ENCODE peak calls at places on chromosomes 2 and 18, in eight cellular contexts. H, U, I, P, Z, F, G and B are unnamed samples. For H3K4me1, the result is how much of the 10 kb centered on the place peaks cover.

GRCh38 chr2:30662268-30663131 is 144.7 kb downstream of the CAPN13 start:
- DNase-seq in H (no peak), U (no peak), I (no peak), P (no peak), Z (no peak), F (no peak), G (peak), B (peak)

GRCh38 chr18:42807852-42808251 is 307.6 kb downstream of the RIT2 start:
- DNase-seq in H (no peak), U (no peak), I (no peak), P (no peak), Z (no peak), F (no peak), G (no peak), B (no peak)

GRCh38 chr2:207926133-207927076 is 98.9 kb downstream of the PLEKHM3 start:
- DNase-seq in H (peak), U (no peak), I (peak), P (no peak), Z (no peak), F (peak), G (peak), B (peak)

GRCh38 chr2:86025976-86026743 is 79.5 kb downstream of the POLR1A start:
- DNase-seq in H (no peak), U (no peak), I (no peak), P (no peak), Z (no peak), F (no peak), G (no peak), B (no peak)

GRCh38 chr2:84849271-84849952 is 31.5 kb downstream of the TRABD2A start:
- DNase-seq in H (no peak), U (no peak), I (peak), P (no peak), Z (no peak), F (no peak), G (no peak), B (no peak)

GRCh38 chr18:14086459-14087231 is 45.6 kb downstream of the ZNF519 start:
- DNase-seq in H (no peak), U (no peak), I (peak), P (no peak), Z (no peak), F (no peak), G (no peak), B (no peak)

GRCh38 chr2:43052204-43052943 is 174.0 kb downstream of the ZFP36L2 start:
- DNase-seq in H (no peak), U (no peak), I (peak), P (no peak), Z (no peak), F (no peak), G (no peak), B (no peak)

GRCh38 chr2:223050900-223051299 is 1.1 kb upstream of the KCNE4 start:
- DNase-seq in H (no peak), U (no peak), I (no peak), P (peak), Z (no peak), F (peak), G (no peak), B (no peak)

GRCh38 chr2:151905963-151906632 is 77.9 kb upstream of the ARL5A start:
- DNase-seq in H (no peak), U (no peak), I (no peak), P (no peak), Z (no peak), F (no peak), G (no peak), B (no peak)

GRCh38 chr2:169743549-169743948 is 9.9 kb downstream of the KLHL23 start:
- DNase-seq in H (no peak), U (no peak), I (no peak), P (no peak), Z (no peak), F (no peak), G (no peak), B (no peak)

GRCh38 chr18:79829136-79829854 is 31.6 kb downstream of the KCNG2 start:
- DNase-seq in H (no peak), U (no peak), I (no peak), P (no peak), Z (no peak), F (no peak), G (no peak), B (no peak)

GRCh38 chr2:44748-45341 is 1.5 kb downstream of the FAM110C start:
- DNase-seq in H (peak), U (no peak), I (peak), P (no peak), Z (peak), F (no peak), G (no peak), B (no peak)

GRCh38 chr2:96065381-96065930 is 30.7 kb upstream of the GPAT2 start:
- DNase-seq in H (no peak), U (no peak), I (no peak), P (no peak), Z (no peak), F (no peak), G (peak), B (no peak)

GRCh38 chr2:12296120-12296519 is 420.6 kb upstream of the TRIB2 start:
- DNase-seq in H (no peak), U (no peak), I (no peak), P (no peak), Z (no peak), F (no peak), G (no peak), B (no peak)

GRCh38 chr2:96913398-96914202 is 43.7 kb upstream of the SEMA4C start:
- DNase-seq in H (no peak), U (no peak), I (no peak), P (peak), Z (no peak), F (no peak), G (no peak), B (no peak)

GRCh38 chr2:212005077-212005671 is 533.4 kb downstream of the ERBB4 start:
- DNase-seq in H (no peak), U (no peak), I (peak), P (peak), Z (peak), F (no peak), G (peak), B (no peak)

GRCh38 chr2:10382313-10383061 is 65.6 kb downstream of the ODC1 start:
- DNase-seq in H (no peak), U (no peak), I (no peak), P (peak), Z (peak), F (no peak), G (peak), B (no peak)

GRCh38 chr2:3287896-3288295 is 89.7 kb downstream of the EIPR1 start:
- DNase-seq in H (no peak), U (no peak), I (no peak), P (no peak), Z (peak), F (no peak), G (no peak), B (no peak)

GRCh38 chr2:207533609-207534008 is 3.8 kb downstream of the CREB1 start:
- DNase-seq in H (no peak), U (no peak), I (no peak), P (no peak), Z (no peak), F (no peak), G (no peak), B (no peak)

GRCh38 chr2:188776634-188777033 is 197.5 kb upstream of the COL3A1 start:
- DNase-seq in H (no peak), U (no peak), I (peak), P (no peak), Z (no peak), F (no peak), G (no peak), B (no peak)

GRCh38 chr2:168293766-168294165 is 46.4 kb upstream of the STK39 start:
- DNase-seq in H (no peak), U (no peak), I (no peak), P (no peak), Z (no peak), F (no peak), G (no peak), B (no peak)

GRCh38 chr2:10536569-10537133 is 88.5 kb upstream of the ODC1 start:
- DNase-seq in H (no peak), U (no peak), I (no peak), P (no peak), Z (no peak), F (no peak), G (no peak), B (no peak)

GRCh38 chr18:808086-808485 is 4.0 kb downstream of the YES1 start:
- DNase-seq in H (no peak), U (no peak), I (peak), P (no peak), Z (no peak), F (no peak), G (no peak), B (no peak)

GRCh38 chr18:499351-500229 is 911 bp downstream of the COLEC12 start:
- DNase-seq in H (peak), U (no peak), I (peak), P (no peak), Z (peak), F (peak), G (peak), B (no peak)

GRCh38 chr2:219309278-219309677 is at the start of gene PTPRN:
- DNase-seq in H (no peak), U (no peak), I (no peak), P (no peak), Z (no peak), F (no peak), G (no peak), B (no peak)

GRCh38 chr2:65056990-65057375 is 767 bp downstream of the CEP68 start:
- DNase-seq in H (no peak), U (no peak), I (no peak), P (no peak), Z (no peak), F (no peak), G (no peak), B (no peak)

GRCh38 chr2:72932805-72933204 is 15.5 kb downstream of the EMX1 start:
- DNase-seq in H (no peak), U (no peak), I (no peak), P (no peak), Z (no peak), F (no peak), G (no peak), B (no peak)

GRCh38 chr2:235046561-235046960 is 94.7 kb downstream of the SH3BP4 start:
- DNase-seq in H (no peak), U (no peak), I (no peak), P (no peak), Z (no peak), F (no peak), G (no peak), B (no peak)
- H3K4me1 ChIP-seq in H (half or more), U (under half), I (under half), P (half or more), Z (half or more), F (under half), G (under half), B (half or more)

GRCh38 chr2:199480966-199481365 is 23.2 kb upstream of the SATB2 start:
- DNase-seq in H (no peak), U (no peak), I (no peak), P (no peak), Z (no peak), F (no peak), G (no peak), B (no peak)

GRCh38 chr2:199484927-199485326 is 27.2 kb upstream of the SATB2 start:
- DNase-seq in H (no peak), U (no peak), I (no peak), P (no peak), Z (no peak), F (no peak), G (no peak), B (no peak)

GRCh38 chr2:199488772-199489400 is 31.1 kb upstream of the SATB2 start:
- DNase-seq in H (peak), U (no peak), I (peak), P (no peak), Z (peak), F (no peak), G (peak), B (no peak)

GRCh38 chr2:199490049-199490448 is 32.3 kb upstream of the SATB2 start:
- DNase-seq in H (no peak), U (no peak), I (no peak), P (no peak), Z (no peak), F (no peak), G (no peak), B (no peak)

GRCh38 chr2:199485732-199486335 is 28.1 kb upstream of the SATB2 start:
- DNase-seq in H (peak), U (no peak), I (peak), P (peak), Z (peak), F (peak), G (peak), B (no peak)
- TF ChIP-seq CTCF in H (peak), U (peak), I (peak), P (peak), Z (peak), F (peak), G (peak), B (peak)

DNA sequence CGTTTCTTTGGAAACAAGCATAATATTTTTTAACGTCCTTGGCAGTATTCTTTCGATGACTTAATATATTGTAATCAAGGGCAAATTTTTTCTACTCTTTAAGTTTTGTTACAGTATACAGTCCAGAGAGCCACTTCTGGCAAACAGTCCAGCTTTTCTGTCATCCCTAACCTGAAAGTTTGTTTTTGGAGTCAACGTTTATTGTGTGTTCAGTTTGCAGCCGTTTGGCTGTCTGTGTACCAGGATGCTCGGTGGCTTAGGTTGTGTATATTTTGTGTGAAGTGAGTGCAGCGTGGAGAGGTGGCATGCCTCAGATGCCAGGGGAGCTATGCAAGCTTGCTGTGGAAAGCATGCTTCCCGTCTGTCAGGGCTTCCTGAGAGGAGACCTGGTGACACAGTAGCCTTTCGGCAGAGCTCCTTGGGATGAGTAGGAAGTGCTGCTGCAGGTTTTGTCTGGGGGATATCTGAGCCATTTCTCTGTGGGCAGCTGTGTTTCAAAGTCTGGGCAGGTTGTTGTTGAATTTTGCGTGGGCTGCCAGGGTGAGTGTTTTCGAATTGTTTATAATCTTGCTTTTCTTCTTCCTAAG is 14.7 kb downstream of the MAP3K20 start:
- DNase-seq in H (no peak), U (no peak), I (no peak), P (peak), Z (no peak), F (peak), G (no peak), B (no peak)
- H3K4me3 ChIP-seq in H (no peak), U (no peak), I (no peak), P (peak), Z (no peak), F (peak), G (no peak), B (no peak)

GRCh38 chr2:174330945-174331619 is 3.7 kb upstream of the SP9 start:
- DNase-seq in H (no peak), U (no peak), I (no peak), P (no peak), Z (no peak), F (no peak), G (no peak), B (no peak)
- H3K4me1 ChIP-seq in H (under half), U (under half), I (under half), P (under half), Z (under half), F (under half), G (under half), B (under half)

GRCh38 chr2:180604077-180604476 is 376.3 kb upstream of the UBE2E3 start:
- DNase-seq in H (no peak), U (no peak), I (peak), P (no peak), Z (no peak), F (no peak), G (no peak), B (no peak)
- TF ChIP-seq CTCF in H (no peak), U (no peak), I (peak), P (no peak), Z (no peak), F (peak), G (no peak), B (no peak)

GRCh38 chr2:88503771-88504170 is 51.3 kb upstream of the FOXI3 start:
- DNase-seq in H (no peak), U (no peak), I (no peak), P (no peak), Z (no peak), F (no peak), G (no peak), B (no peak)

GRCh38 chr2:88499204-88499603 is 46.7 kb upstream of the FOXI3 start:
- DNase-seq in H (no peak), U (no peak), I (no peak), P (no peak), Z (no peak), F (no peak), G (no peak), B (no peak)

GRCh38 chr2:88500691-88501090 is 48.2 kb upstream of the FOXI3 start:
- DNase-seq in H (no peak), U (no peak), I (peak), P (no peak), Z (no peak), F (no peak), G (no peak), B (no peak)
- H3K4me3 ChIP-seq in H (no peak), U (no peak), I (no peak), P (no peak), Z (no peak), F (no peak), G (no peak), B (no peak)

GRCh38 chr2:239258248-239258647 is 142.6 kb downstream of the HDAC4 start:
- DNase-seq in H (peak), U (no peak), I (no peak), P (no peak), Z (no peak), F (no peak), G (no peak), B (no peak)
- H3K4me1 ChIP-seq in H (under half), U (under half), I (under half), P (half or more), Z (under half), F (half or more), G (under half), B (under half)